ENCODE peak calls at places on chromosomes 13 and 19, in ten cellular contexts. J, Z, U, Y, Q, G, P, A, N and T are unnamed samples.
A peak's percentile ranks its signal among the peaks of the same experiment; 100 is the strongest.

GRCh38 chr19:17590780-17591688 is 35.6 kb downstream of the COLGALT1 start:
- DNase-seq in U (no peak), Q (no peak), J (no peak), A (no peak), N (no peak), P (no peak), Y (no peak), G (no peak), Z (no peak), T (no peak)

GRCh38 chr13:53250272-53250875 is 221.8 kb downstream of the OLFM4 start:
- DNase-seq in Z (no peak), N (peak; percentile 28), J (peak; percentile 83), A (peak; percentile 76), Q (peak; percentile 3), P (no peak), Y (peak; percentile 65), U (no peak), G (peak; percentile 73), T (peak; percentile 71)

GRCh38 chr19:39949026-39949747 is 14.8 kb upstream of the FCGBP start:
- DNase-seq in Y (no peak), Z (no peak), N (no peak), Q (no peak), U (no peak), G (no peak), P (no peak), A (no peak), J (no peak), T (no peak)

GRCh38 chr19:10332158-10332964 is 968 bp downstream of the RAVER1 start:
- DNase-seq in P (no peak), J (no peak), Y (no peak), U (no peak), Z (no peak), A (no peak), Q (no peak), G (no peak), N (peak; percentile 70), T (no peak)

GRCh38 chr13:99442273-99442895 is 58.9 kb upstream of the TM9SF2 start:
- DNase-seq in N (peak; percentile 57), P (no peak), Y (peak; percentile 47), U (no peak), Q (peak; percentile 15), J (peak; percentile 67), A (peak; percentile 56), Z (no peak), G (peak; percentile 55), T (peak; percentile 68)

GRCh38 chr13:102721800-102722231 is 27.0 kb upstream of the METTL21C start:
- DNase-seq in Z (no peak), N (no peak), J (peak; percentile 64), A (peak; percentile 95), Q (no peak), U (peak; percentile 70), Y (no peak), G (no peak), P (no peak), T (peak; percentile 2)

GRCh38 chr13:41562083-41562482 is 104.7 kb downstream of the RGCC start:
- DNase-seq in G (no peak), Y (no peak), U (peak; percentile 80), P (no peak), A (peak; percentile 87), Z (no peak), Q (no peak), N (peak; percentile 55), J (peak; percentile 82), T (no peak)

GRCh38 chr13:106010836-106011235 is 524.6 kb downstream of the EFNB2 start:
- DNase-seq in G (no peak), Q (no peak), N (no peak), U (no peak), Z (no peak), P (no peak), A (no peak), Y (no peak), J (no peak), T (no peak)

GRCh38 chr13:51673165-51673564 is 88.9 kb downstream of the WDFY2 start:
- DNase-seq in A (no peak), U (no peak), Q (no peak), P (no peak), N (no peak), Y (no peak), G (no peak), J (peak; percentile 34), Z (no peak), T (no peak)

GRCh38 chr19:46372901-46373572 is 26.1 kb downstream of the PPP5C start:
- DNase-seq in J (peak; percentile 66), Z (peak; percentile 52), A (peak; percentile 62), Q (peak; percentile 86), U (no peak), N (no peak), Y (no peak), G (no peak), P (no peak), T (no peak)

GRCh38 chr13:28349371-28349770 is 145.6 kb downstream of the FLT1 start:
- DNase-seq in U (no peak), Q (no peak), Z (no peak), N (no peak), A (no peak), Y (no peak), G (no peak), J (no peak), P (no peak), T (no peak)

GRCh38 chr13:114025432-114026127 is 51.7 kb upstream of the C13orf46 start:
- DNase-seq in N (no peak), J (peak; percentile 74), Y (peak; percentile 79), A (peak; percentile 81), G (no peak), Q (no peak), Z (no peak), P (no peak), U (no peak), T (no peak)

GRCh38 chr13:106182404-106182803 is 353.1 kb downstream of the EFNB2 start:
- DNase-seq in A (peak; percentile 95), Q (no peak), N (peak; percentile 34), P (no peak), Y (no peak), Z (no peak), J (peak; percentile 89), U (no peak), G (no peak), T (no peak)

DNA sequence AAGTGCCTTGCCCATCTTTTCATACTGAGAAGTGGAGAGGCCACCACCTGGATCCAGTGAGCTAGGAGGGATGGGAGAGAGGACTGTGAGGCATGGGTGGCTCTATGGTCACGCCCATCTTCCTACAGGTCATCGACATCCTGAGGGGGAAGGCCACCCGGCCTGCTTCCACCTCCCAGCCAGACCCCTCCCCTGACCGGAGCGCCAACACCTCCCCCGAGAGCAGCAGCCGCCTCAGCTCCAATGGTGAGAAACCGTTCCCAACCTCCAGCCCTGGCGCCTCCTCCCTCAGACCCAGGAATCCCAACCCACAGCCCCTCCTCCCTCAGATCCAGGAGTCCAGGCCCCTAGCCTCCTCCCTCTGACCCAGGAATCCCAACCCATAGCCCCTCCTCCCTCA is 10.1 kb downstream of the BCL3 start:
- DNase-seq in G (no peak), Y (no peak), A (no peak), Q (no peak), J (no peak), P (no peak), U (no peak), Z (no peak), N (no peak), T (no peak)
- H3K4me3 ChIP-seq in G (no peak overlapping the region), Y (no peak overlapping the region), A (peak overlapping the region; percentile 53), Q (no peak overlapping the region), J (peak overlapping the region; percentile 47), P (peak overlapping the region; percentile 59), U (peak overlapping the region; percentile 64), Z (peak overlapping the region; percentile 62), N (peak overlapping the region; percentile 28), T (no peak overlapping the region)

GRCh38 chr19:34838248-34838647 is 65.2 kb upstream of the ZNF599 start:
- DNase-seq in A (no peak), P (no peak), J (peak; percentile 41), U (no peak), G (peak; percentile 45), Z (no peak), Q (peak; percentile 47), Y (no peak), N (no peak), T (no peak)
- TF ChIP-seq CTCF in A (no peak), P (no peak), J (peak; percentile 24), U (no peak), G (peak; percentile 79), Z (no peak), Q (peak; percentile 38), Y (no peak), N (no peak), T (no peak)

GRCh38 chr19:13506550-13506878 is 235 bp upstream of the CACNA1A start:
- DNase-seq in Y (no peak), N (no peak), G (no peak), J (no peak), U (no peak), P (no peak), Q (no peak), Z (no peak), A (no peak), T (no peak)

GRCh38 chr19:13503570-13504235 is 2.6 kb downstream of the CACNA1A start:
- DNase-seq in P (no peak), Z (no peak), A (no peak), G (no peak), N (no peak), Y (no peak), U (no peak), J (no peak), Q (no peak), T (no peak)

GRCh38 chr19:13505761-13506549 is at the start of gene CACNA1A:
- DNase-seq in Y (no peak), U (no peak), P (no peak), Q (no peak), G (no peak), A (no peak), Z (no peak), J (no peak), N (no peak), T (no peak)

GRCh38 chr19:13505164-13505695 is 1.0 kb downstream of the CACNA1A start:
- DNase-seq in J (no peak), Z (no peak), U (no peak), P (no peak), Q (no peak), G (no peak), N (no peak), Y (no peak), A (no peak), T (no peak)

GRCh38 chr19:13507053-13507611 is 853 bp upstream of the CACNA1A start:
- DNase-seq in N (no peak), A (peak; percentile 15), Q (no peak), P (no peak), Z (no peak), Y (no peak), U (no peak), J (no peak), G (no peak), T (no peak)
- H3K4me3 ChIP-seq in N (no peak overlapping the region), A (no peak overlapping the region), Q (no peak overlapping the region), P (no peak overlapping the region), Z (no peak overlapping the region), Y (no peak overlapping the region), U (no peak overlapping the region), J (no peak overlapping the region), G (no peak overlapping the region), T (no peak overlapping the region)

GRCh38 chr13:80030491-80030890 is 310.4 kb downstream of the SPRY2 start:
- DNase-seq in A (peak; percentile 42), Q (no peak), Y (no peak), P (no peak), N (peak; percentile 59), J (peak; percentile 44), U (no peak), Z (no peak), G (no peak), T (peak; percentile 13)
- TF ChIP-seq CTCF in A (peak; percentile 25), Q (peak; percentile 35), Y (no peak), P (peak; percentile 11), N (peak; percentile 17), J (peak; percentile 35), U (peak; percentile 27), Z (no peak), G (no peak), T (no peak)